ENCODE peak calls at places on chromosomes 2 and 18, in four cellular contexts. C, F, Y and I are unnamed samples.

GRCh38 chr2:25651782-25652455 is 21.5 kb downstream of the DTNB start:
- DNase-seq in Y (no peak), C (no peak), F (no peak), I (no peak)

GRCh38 chr2:457287-457686 is 169.4 kb upstream of the ALKAL2 start:
- DNase-seq in C (no peak), F (no peak), Y (no peak), I (no peak)

GRCh38 chr18:6605115-6605869 is 124.2 kb upstream of the ARHGAP28 start:
- DNase-seq in C (no peak), Y (no peak), F (no peak), I (no peak)

GRCh38 chr2:88269832-88270231 is 99.7 kb downstream of the THNSL2 start:
- DNase-seq in Y (no peak), F (no peak), C (no peak), I (no peak)

GRCh38 chr2:219002395-219003266 is 9.4 kb upstream of the CRYBA2 start:
- DNase-seq in Y (peak; percentile 85), F (no peak), C (peak; percentile 17), I (no peak)

GRCh38 chr2:111883661-111884591 is at the start of gene ANAPC1:
- DNase-seq in F (peak; percentile 90), Y (peak; percentile 88), C (peak; percentile 78), I (no peak)

GRCh38 chr18:57827646-57828045 is 24.5 kb upstream of the ATP8B1 start:
- DNase-seq in C (no peak), Y (no peak), F (no peak), I (no peak)

GRCh38 chr2:39631715-39632114 is 34.0 kb upstream of the TMEM178A start:
- DNase-seq in C (no peak), Y (no peak), F (no peak), I (no peak)

GRCh38 chr18:48934708-48935432 is 15.9 kb downstream of the SMAD7 start:
- DNase-seq in Y (peak; percentile 73), F (peak; percentile 94), C (no peak), I (no peak)

GRCh38 chr2:235734700-235735205 is 240.9 kb downstream of the AGAP1 start:
- DNase-seq in F (peak; percentile 67), C (no peak), Y (no peak), I (no peak)

GRCh38 chr2:176565641-176566323 is 296.5 kb downstream of the MTX2 start:
- DNase-seq in Y (peak; percentile 22), F (no peak), C (no peak), I (no peak)

GRCh38 chr2:17792515-17792914 is 23.7 kb upstream of the MSGN1 start:
- DNase-seq in Y (no peak), C (no peak), F (no peak), I (no peak)

GRCh38 chr2:207334631-207335371 is 169.1 kb upstream of the KLF7 start:
- DNase-seq in C (no peak), F (peak; percentile 72), Y (peak; percentile 76), I (no peak)

GRCh38 chr18:68438983-68439382 is 275.9 kb downstream of the TMX3 start:
- DNase-seq in F (no peak), Y (no peak), C (no peak), I (no peak)

GRCh38 chr2:156342252-156343095 is 10.0 kb upstream of the NR4A2 start:
- DNase-seq in Y (peak; percentile 93), F (peak; percentile 98), C (peak; percentile 86), I (no peak)

GRCh38 chr2:238174701-238175100 is 15.9 kb downstream of the ERFE start:
- DNase-seq in C (no peak), Y (no peak), F (no peak), I (no peak)

GRCh38 chr18:66548747-66549146 is 55.1 kb downstream of the CDH19 start:
- DNase-seq in F (no peak), C (no peak), Y (no peak), I (no peak)

GRCh38 chr2:54227798-54228197 is 28.2 kb downstream of the TSPYL6 start:
- DNase-seq in Y (no peak), C (no peak), F (no peak), I (no peak)

GRCh38 chr2:85444629-85445028 is 26.1 kb downstream of the SH2D6 start:
- DNase-seq in Y (no peak), C (no peak), F (no peak), I (no peak)

GRCh38 chr2:57882895-57883515 is 163.6 kb upstream of the VRK2 start:
- DNase-seq in F (no peak), C (no peak), Y (no peak), I (no peak)

GRCh38 chr2:54858021-54858681 is 134.7 kb downstream of the EML6 start:
- DNase-seq in Y (no peak), F (no peak), C (no peak), I (no peak)

GRCh38 chr2:36476411-36476810 is 120.8 kb downstream of the CRIM1 start:
- DNase-seq in F (no peak), C (no peak), Y (no peak), I (no peak)

GRCh38 chr2:164538250-164538866 is 82.9 kb downstream of the GRB14 start:
- DNase-seq in Y (no peak), F (no peak), C (no peak), I (peak; percentile 50)

GRCh38 chr18:29418136-29418535 is 1241.2 kb upstream of the CDH2 start:
- DNase-seq in C (no peak), Y (no peak), F (no peak), I (no peak)

GRCh38 chr2:47127862-47128543 is 27.1 kb downstream of the STPG4 start:
- DNase-seq in C (no peak), F (no peak), Y (no peak), I (no peak)

GRCh38 chr18:67043276-67043675 is 439.4 kb upstream of the CDH19 start:
- DNase-seq in F (no peak), C (no peak), Y (no peak), I (no peak)

GRCh38 chr2:177393381-177393780 is 808 bp downstream of the AGPS start:
- DNase-seq in C (no peak), Y (no peak), F (no peak), I (no peak)

GRCh38 chr2:17646096-17646554 is 105.6 kb downstream of the VSNL1 start:
- DNase-seq in C (peak; percentile 6), Y (peak; percentile 46), F (no peak), I (peak; percentile 22)

GRCh38 chr2:28765316-28765715 is 13.7 kb downstream of the PPP1CB start:
- DNase-seq in F (no peak), C (no peak), Y (no peak), I (no peak)

GRCh38 chr2:208064220-208064951 is 39.1 kb upstream of the PLEKHM3 start:
- DNase-seq in F (no peak), C (no peak), Y (no peak), I (no peak)

GRCh38 chr18:24209558-24209957 is 70.7 kb downstream of the CABYR start:
- DNase-seq in C (no peak), F (no peak), Y (no peak), I (no peak)

GRCh38 chr2:102291221-102292075 is 19.9 kb upstream of the IL1RL1 start:
- DNase-seq in Y (peak; percentile 56), F (peak; percentile 52), C (no peak), I (no peak)

GRCh38 chr2:223100061-223100511 is 48.1 kb downstream of the KCNE4 start:
- DNase-seq in C (no peak), F (peak; percentile 74), Y (no peak), I (no peak)

GRCh38 chr18:2898131-2898640 is 51.4 kb downstream of the EMILIN2 start:
- DNase-seq in C (no peak), Y (peak; percentile 40), F (peak; percentile 58), I (no peak)

GRCh38 chr2:171410624-171411023 is 23.2 kb downstream of the METTL8 start:
- DNase-seq in F (no peak), Y (no peak), C (no peak), I (no peak)

GRCh38 chr2:238119756-238120462 is 18.6 kb upstream of the KLHL30 start:
- DNase-seq in F (peak; percentile 36), Y (no peak), C (no peak), I (no peak)

GRCh38 chr18:63344918-63345317 is 22.1 kb downstream of the KDSR start:
- DNase-seq in C (no peak), Y (no peak), F (no peak), I (no peak)
- H3K36me3 ChIP-seq in C (peaks cover 72% of the 10 kb centered on the region), Y (peaks cover 16% of the 10 kb centered on the region), F (peaks cover 83% of the 10 kb centered on the region), I (peaks cover 93% of the 10 kb centered on the region)

DNA sequence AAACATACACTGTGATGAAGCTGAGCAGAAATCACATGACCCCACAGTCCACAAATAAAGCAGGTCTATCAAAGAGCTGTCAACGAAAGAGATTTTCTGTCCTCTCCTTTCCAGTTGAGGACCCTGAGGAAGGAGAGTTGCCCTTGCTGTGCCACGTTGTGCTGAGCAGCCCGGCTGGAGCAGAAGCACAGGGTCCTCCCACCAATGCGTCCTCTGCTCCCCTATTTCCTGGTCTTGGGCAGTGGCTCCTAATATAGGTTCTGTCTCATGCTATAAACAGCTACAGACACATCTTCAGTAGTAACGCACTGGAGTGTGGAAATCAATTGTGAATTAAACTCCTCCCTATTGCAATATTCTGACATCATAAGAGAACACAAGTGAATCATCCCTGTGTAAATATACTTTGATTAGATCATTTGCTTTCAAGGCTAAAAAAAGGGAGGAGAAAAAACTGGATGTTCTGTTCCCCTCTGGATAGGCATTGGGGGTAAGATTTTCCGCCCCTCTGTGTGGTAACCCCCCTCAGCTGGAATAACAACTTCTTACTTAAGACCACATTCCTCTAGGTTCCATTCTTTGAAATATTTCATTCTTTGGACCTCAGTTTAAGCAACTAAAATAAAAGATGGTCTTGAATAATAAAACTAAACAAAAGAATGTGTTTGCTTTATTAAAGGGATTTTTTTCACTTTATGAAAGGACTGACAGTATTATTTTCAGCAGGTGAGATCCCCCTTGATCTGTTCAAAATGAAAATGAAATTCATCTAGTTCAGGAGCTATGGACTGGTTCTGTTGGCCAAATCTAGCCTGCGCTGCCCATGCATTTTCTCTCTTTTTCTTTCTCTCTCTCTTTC is 8.3 kb upstream of the RHOB start:
- DNase-seq in Y (peak; percentile 44), F (no peak), C (no peak), I (no peak)
- H3K27ac ChIP-seq in Y (peak overlapping the region; percentile 76), F (peak overlapping the region; percentile 6), C (no peak overlapping the region), I (no peak overlapping the region)

GRCh38 chr2:231163011-231163410 is 35.4 kb upstream of the ARMC9 start:
- DNase-seq in F (no peak), C (no peak), Y (no peak), I (no peak)
- H3K36me3 ChIP-seq in F (peaks cover 87% of the 10 kb centered on the region), C (peaks cover 42% of the 10 kb centered on the region), Y (peaks cover 9% of the 10 kb centered on the region), I (peaks cover 66% of the 10 kb centered on the region)

DNA sequence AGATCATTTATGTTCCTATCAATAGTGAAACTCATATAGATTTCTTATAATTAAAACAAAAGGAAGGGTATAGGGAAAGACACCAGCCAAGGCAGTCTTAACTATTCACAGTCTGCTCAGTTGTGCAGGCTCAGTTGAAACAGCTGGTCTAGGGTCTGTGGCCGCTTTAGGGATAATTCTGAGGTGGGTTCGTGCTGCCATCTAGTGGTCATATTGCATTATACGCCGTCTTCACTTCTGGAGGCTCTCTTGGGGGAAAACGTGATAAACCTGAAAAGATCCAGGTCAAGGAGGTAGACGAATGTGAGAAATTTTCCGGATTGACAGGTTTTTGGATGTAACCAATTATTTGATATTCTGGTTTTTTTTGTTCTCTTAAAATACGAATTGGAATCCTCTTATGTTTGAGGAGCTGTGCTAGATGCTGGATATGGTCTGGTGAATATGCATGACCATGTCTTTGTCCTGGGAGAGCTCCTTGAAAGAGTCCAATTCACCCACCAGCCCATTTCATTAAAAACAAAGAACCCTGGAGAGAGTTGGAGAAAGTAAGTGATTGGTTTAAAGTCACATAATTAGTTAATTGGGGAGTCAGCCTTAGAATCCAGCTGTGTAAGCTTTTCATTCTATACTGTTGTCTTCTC is 492.4 kb downstream of the PLCL1 start:
- DNase-seq in C (peak; percentile 43), Y (peak; percentile 26), F (no peak), I (peak; percentile 35)
- H3K27ac ChIP-seq in C (no peak overlapping the region), Y (no peak overlapping the region), F (no peak overlapping the region), I (no peak overlapping the region)